ENCODE peak calls at places on chromosomes 12 and 14, in eight cellular contexts. R is right lobe of liver, E is endodermal cell, B is tibial nerve, H is hepatocyte, J is Karpas-422, Q is breast epithelium, U is mucosa of descending colon. I is an unnamed sample.
A peak's percentile ranks its signal among the peaks of the same experiment; 100 is the strongest.

GRCh38 chr12:75852143-75852542 is 179.4 kb downstream of the PHLDA1 start:
- DNase-seq in E (no peak), R (no peak), J (no peak), Q (no peak), U (no peak), B (no peak), H (no peak), I (no peak)

GRCh38 chr12:110860833-110861291 is 14.1 kb downstream of the CCDC63 start:
- DNase-seq in R (no peak), J (no peak), Q (no peak), B (no peak), E (peak; percentile 80), U (no peak), H (no peak), I (no peak)

GRCh38 chr12:122371475-122372045 is 50.9 kb downstream of the CLIP1 start:
- DNase-seq in H (no peak), B (no peak), J (no peak), U (no peak), R (no peak), E (peak; percentile 40), Q (no peak), I (no peak)

GRCh38 chr12:132488127-132489077 is 1.5 kb upstream of the FBRSL1 start:
- DNase-seq in Q (no peak), R (peak; percentile 55), H (no peak), U (peak; percentile 72), J (no peak), B (peak; percentile 33), E (no peak), I (no peak)

GRCh38 chr12:104622942-104623341 is 166.2 kb downstream of the CHST11 start:
- DNase-seq in U (no peak), B (no peak), E (peak; percentile 61), Q (no peak), J (peak; percentile 46), R (no peak), H (no peak), I (no peak)

GRCh38 chr14:91021115-91021514 is 39.3 kb downstream of the RPS6KA5 start:
- DNase-seq in H (no peak), J (no peak), E (no peak), R (no peak), B (no peak), U (no peak), Q (no peak), I (no peak)

GRCh38 chr12:62725781-62726180 is 209.2 kb downstream of the PPM1H start:
- DNase-seq in B (no peak), H (no peak), U (no peak), R (no peak), J (no peak), E (no peak), Q (no peak), I (no peak)

GRCh38 chr14:104394606-104394910 is 185.0 kb upstream of the C14orf180 start:
- DNase-seq in R (no peak), Q (no peak), B (no peak), J (peak; percentile 98), U (no peak), E (no peak), H (no peak), I (no peak)

GRCh38 chr12:3523728-3524127 is 32.7 kb downstream of the PRMT8 start:
- DNase-seq in R (no peak), Q (no peak), B (no peak), J (no peak), U (no peak), E (no peak), H (peak; percentile 26), I (no peak)

GRCh38 chr12:66584673-66585072 is 94.2 kb downstream of the GRIP1 start:
- DNase-seq in E (no peak), U (no peak), Q (no peak), R (no peak), J (no peak), B (no peak), H (no peak), I (no peak)

GRCh38 chr12:52380271-52380694 is 5.2 kb downstream of the KRT84 start:
- DNase-seq in U (peak; percentile 67), J (peak; percentile 63), B (no peak), E (peak; percentile 91), H (peak; percentile 48), Q (peak; percentile 62), R (no peak), I (peak; percentile 49)

GRCh38 chr12:63821781-63822251 is 22.7 kb upstream of the SRGAP1 start:
- DNase-seq in Q (no peak), H (no peak), B (peak; percentile 14), R (peak; percentile 32), E (no peak), U (no peak), J (peak; percentile 40), I (no peak)

GRCh38 chr12:44510510-44510909 is 365.6 kb downstream of the NELL2 start:
- DNase-seq in J (peak; percentile 63), R (no peak), Q (no peak), U (no peak), E (no peak), B (no peak), H (no peak), I (no peak)

GRCh38 chr12:44504799-44505198 is 371.3 kb downstream of the NELL2 start:
- DNase-seq in J (no peak), Q (no peak), E (no peak), R (no peak), U (no peak), B (no peak), H (no peak), I (no peak)

GRCh38 chr12:44507471-44507870 is 368.6 kb downstream of the NELL2 start:
- DNase-seq in H (no peak), B (no peak), U (no peak), E (no peak), R (no peak), Q (no peak), J (no peak), I (no peak)

GRCh38 chr12:44511289-44511688 is 364.8 kb downstream of the NELL2 start:
- DNase-seq in E (no peak), B (no peak), J (no peak), R (no peak), H (no peak), U (no peak), Q (no peak), I (no peak)

DNA sequence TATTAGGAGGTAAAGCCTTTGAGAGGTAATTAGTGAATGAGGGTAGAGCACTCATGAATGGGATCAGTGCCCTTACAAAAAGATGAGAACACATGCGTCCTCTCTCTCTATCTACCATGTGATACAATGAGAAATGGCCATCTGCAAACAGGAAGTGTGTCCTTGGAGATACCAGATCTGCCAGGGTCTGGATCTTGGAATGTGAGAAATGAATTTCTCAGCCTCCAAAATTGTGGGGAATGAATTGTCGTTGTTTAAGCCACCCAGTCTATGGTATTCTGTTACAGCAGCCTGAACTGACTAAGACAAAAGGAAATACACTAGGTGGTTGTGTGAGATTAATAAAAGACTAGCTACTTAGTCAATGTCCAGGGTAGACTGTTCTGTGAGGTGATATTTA is 366.6 kb downstream of the NELL2 start:
- DNase-seq in R (no peak), H (no peak), B (no peak), E (no peak), Q (no peak), J (no peak), U (no peak), I (no peak)
- H3K4me1 ChIP-seq in R (no peaks in the 10 kb centered on the region), H (no peaks in the 10 kb centered on the region), B (no peaks in the 10 kb centered on the region), E (peaks cover 3% of the 10 kb centered on the region), Q (no peaks in the 10 kb centered on the region), J (peaks cover 47% of the 10 kb centered on the region), U (no peaks in the 10 kb centered on the region), I (no peaks in the 10 kb centered on the region)

GRCh38 chr14:93092606-93093556 is 22.8 kb downstream of the ITPK1 start:
- DNase-seq in R (no peak), Q (no peak), J (no peak), B (no peak), E (no peak), H (no peak), U (no peak), I (no peak)

GRCh38 chr14:93091666-93092065 is 24.1 kb downstream of the ITPK1 start:
- DNase-seq in J (no peak), E (no peak), U (no peak), Q (no peak), R (no peak), B (no peak), H (no peak), I (no peak)

GRCh38 chr14:93089501-93090269 is 26.0 kb downstream of the ITPK1 start:
- DNase-seq in J (no peak), R (no peak), E (no peak), H (no peak), Q (no peak), U (no peak), B (no peak), I (no peak)

GRCh38 chr14:93094121-93094918 is 21.4 kb downstream of the ITPK1 start:
- DNase-seq in J (no peak), E (no peak), R (no peak), B (no peak), Q (no peak), U (no peak), H (no peak), I (no peak)

GRCh38 chr14:93090826-93091583 is 24.7 kb downstream of the ITPK1 start:
- DNase-seq in R (no peak), E (no peak), J (no peak), Q (no peak), U (no peak), B (no peak), H (no peak), I (no peak)
- H3K4me1 ChIP-seq in R (no peaks in the 10 kb centered on the region), E (peaks cover 6% of the 10 kb centered on the region), J (no peaks in the 10 kb centered on the region), Q (peaks cover 4% of the 10 kb centered on the region), U (no peaks in the 10 kb centered on the region), B (no peaks in the 10 kb centered on the region), H (peaks cover 2% of the 10 kb centered on the region), I (peaks cover 13% of the 10 kb centered on the region)

DNA sequence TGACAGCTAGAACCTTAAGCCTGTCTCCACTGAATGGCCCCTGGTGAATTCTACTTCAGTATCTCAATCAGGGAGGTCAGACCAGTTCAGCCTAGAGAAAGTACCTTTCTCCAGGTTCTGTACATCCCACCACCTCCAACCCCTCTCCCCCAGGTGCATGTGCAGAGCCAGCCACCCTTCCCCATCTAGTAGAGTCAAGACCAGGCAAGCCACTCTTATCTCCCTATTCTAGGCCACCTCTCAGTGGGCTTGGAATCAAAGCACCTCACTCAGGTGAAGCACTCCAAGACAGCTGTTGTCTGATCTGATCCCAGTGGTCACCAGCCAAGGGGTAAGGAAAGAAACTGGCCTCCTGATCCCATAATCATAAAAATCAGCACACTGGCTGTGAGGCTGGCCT is 340.9 kb downstream of the BCL11B start:
- DNase-seq in J (no peak), R (no peak), E (no peak), Q (no peak), B (no peak), H (no peak), U (no peak), I (no peak)
- H3K4me1 ChIP-seq in J (no peaks in the 10 kb centered on the region), R (no peaks in the 10 kb centered on the region), E (no peaks in the 10 kb centered on the region), Q (no peaks in the 10 kb centered on the region), B (no peaks in the 10 kb centered on the region), H (no peaks in the 10 kb centered on the region), U (no peaks in the 10 kb centered on the region), I (no peaks in the 10 kb centered on the region)

DNA sequence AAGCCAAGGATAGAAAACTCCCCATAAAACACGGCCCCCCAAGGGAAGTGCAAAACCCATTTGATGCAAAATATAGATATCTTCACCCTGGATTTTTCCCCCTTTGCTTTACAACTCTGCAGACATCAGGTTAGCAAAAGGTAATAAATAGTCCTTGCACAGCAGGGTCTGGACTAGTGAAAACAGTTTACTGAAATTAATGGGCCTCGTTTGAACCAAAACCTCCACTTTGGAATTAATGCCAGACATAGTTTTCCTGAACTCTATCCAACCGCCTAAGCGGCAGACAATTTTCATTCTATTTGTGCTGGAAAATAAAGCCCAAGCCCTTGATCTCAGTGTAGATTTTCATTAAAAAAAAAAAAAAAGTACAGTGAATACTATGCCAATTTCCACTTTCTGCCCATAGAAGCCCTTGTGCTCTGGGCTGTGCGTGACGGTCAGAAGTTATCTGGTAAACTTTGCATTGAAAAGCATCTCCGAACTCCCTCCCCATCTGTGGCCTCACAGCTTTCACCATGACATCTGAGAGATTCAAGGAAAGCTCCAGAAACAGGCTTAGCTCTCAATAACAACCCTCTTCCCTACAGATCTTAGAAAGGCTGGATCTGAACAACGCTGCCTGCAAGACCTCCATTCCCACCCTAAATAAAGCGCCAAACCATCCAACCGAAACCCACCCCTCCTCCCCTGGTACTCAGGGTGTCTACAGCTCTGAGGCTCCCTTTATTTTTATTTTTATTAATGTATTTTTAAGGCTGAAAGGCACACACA is 11.0 kb upstream of the IRF2BPL start:
- DNase-seq in U (no peak), B (no peak), J (peak; percentile 83), E (no peak), R (no peak), Q (no peak), H (peak; percentile 73), I (no peak)
- H3K4me1 ChIP-seq in U (peaks cover 50% of the 10 kb centered on the region), B (peaks cover 7% of the 10 kb centered on the region), J (peaks cover 52% of the 10 kb centered on the region), E (peaks cover 18% of the 10 kb centered on the region), R (peaks cover 76% of the 10 kb centered on the region), Q (peaks cover 27% of the 10 kb centered on the region), H (peaks cover 72% of the 10 kb centered on the region), I (peaks cover 92% of the 10 kb centered on the region)